ENCODE peak calls at places on chromosomes 4 and X, in ten cellular contexts. One of them, this sample, is unnamed.

GRCh38 chr4:190014771-190015537 is 12.1 kb downstream of the FRG2 start:
- DNase-seq in ovary: no peak
- DNase-seq in pancreas: no peak
- DNase-seq in PC-9: no peak
- DNase-seq in adrenal gland: no peak
- DNase-seq in astrocyte of the cerebellum: no peak
- DNase-seq in CD4-positive, alpha-beta T cell: no peak
- DNase-seq in progenitor cell of endocrine pancreas: no peak
- DNase-seq in WTC11: peak
- DNase-seq in glutamatergic neuron: peak
- DNase-seq in this sample: no peak

GRCh38 chr4:123234966-123235365 is 161.6 kb upstream of the SPRY1 start:
- DNase-seq in PC-9: no peak
- DNase-seq in progenitor cell of endocrine pancreas: no peak
- DNase-seq in ovary: no peak
- DNase-seq in CD4-positive, alpha-beta T cell: no peak
- DNase-seq in astrocyte of the cerebellum: no peak
- DNase-seq in WTC11: no peak
- DNase-seq in adrenal gland: no peak
- DNase-seq in glutamatergic neuron: no peak
- DNase-seq in pancreas: no peak
- DNase-seq in this sample: no peak

GRCh38 chr4:169256101-169256612 is 14.6 kb downstream of the SH3RF1 start:
- DNase-seq in PC-9: no peak
- DNase-seq in CD4-positive, alpha-beta T cell: no peak
- DNase-seq in glutamatergic neuron: no peak
- DNase-seq in WTC11: no peak
- DNase-seq in pancreas: no peak
- DNase-seq in progenitor cell of endocrine pancreas: no peak
- DNase-seq in astrocyte of the cerebellum: no peak
- DNase-seq in ovary: no peak
- DNase-seq in adrenal gland: no peak
- DNase-seq in this sample: no peak

GRCh38 chrX:42754129-42754528 is 23.8 kb downstream of the PPP1R2C start:
- DNase-seq in WTC11: no peak
- DNase-seq in progenitor cell of endocrine pancreas: no peak
- DNase-seq in ovary: no peak
- DNase-seq in pancreas: no peak
- DNase-seq in glutamatergic neuron: no peak
- DNase-seq in CD4-positive, alpha-beta T cell: no peak
- DNase-seq in PC-9: no peak
- DNase-seq in astrocyte of the cerebellum: no peak
- DNase-seq in adrenal gland: no peak
- DNase-seq in this sample: no peak

GRCh38 chr4:3270141-3270611 is 21.2 kb downstream of the MSANTD1 start:
- DNase-seq in astrocyte of the cerebellum: no peak
- DNase-seq in adrenal gland: no peak
- DNase-seq in CD4-positive, alpha-beta T cell: no peak
- DNase-seq in ovary: no peak
- DNase-seq in PC-9: no peak
- DNase-seq in glutamatergic neuron: no peak
- DNase-seq in progenitor cell of endocrine pancreas: peak
- DNase-seq in WTC11: no peak
- DNase-seq in pancreas: peak
- DNase-seq in this sample: no peak

GRCh38 chrX:12946406-12946805 is 28.5 kb upstream of the TMSB4X start:
- DNase-seq in pancreas: no peak
- DNase-seq in astrocyte of the cerebellum: no peak
- DNase-seq in ovary: no peak
- DNase-seq in PC-9: no peak
- DNase-seq in CD4-positive, alpha-beta T cell: no peak
- DNase-seq in adrenal gland: no peak
- DNase-seq in WTC11: no peak
- DNase-seq in progenitor cell of endocrine pancreas: no peak
- DNase-seq in glutamatergic neuron: no peak
- DNase-seq in this sample: no peak

GRCh38 chrX:7515681-7516413 is 327.1 kb upstream of the VCX start:
- DNase-seq in WTC11: no peak
- DNase-seq in CD4-positive, alpha-beta T cell: no peak
- DNase-seq in progenitor cell of endocrine pancreas: no peak
- DNase-seq in pancreas: no peak
- DNase-seq in glutamatergic neuron: no peak
- DNase-seq in PC-9: peak
- DNase-seq in astrocyte of the cerebellum: no peak
- DNase-seq in adrenal gland: no peak
- DNase-seq in ovary: no peak
- DNase-seq in this sample: no peak

GRCh38 chrX:56797966-56798711 is 69.1 kb downstream of the NBDY start:
- DNase-seq in PC-9: no peak
- DNase-seq in pancreas: peak
- DNase-seq in CD4-positive, alpha-beta T cell: no peak
- DNase-seq in adrenal gland: peak
- DNase-seq in WTC11: no peak
- DNase-seq in astrocyte of the cerebellum: no peak
- DNase-seq in progenitor cell of endocrine pancreas: no peak
- DNase-seq in glutamatergic neuron: no peak
- DNase-seq in ovary: no peak
- DNase-seq in this sample: no peak

GRCh38 chr4:80017125-80017854 is 55.7 kb downstream of the ANTXR2 start:
- DNase-seq in astrocyte of the cerebellum: peak
- DNase-seq in PC-9: peak
- DNase-seq in adrenal gland: no peak
- DNase-seq in WTC11: no peak
- DNase-seq in ovary: no peak
- DNase-seq in progenitor cell of endocrine pancreas: no peak
- DNase-seq in CD4-positive, alpha-beta T cell: no peak
- DNase-seq in pancreas: no peak
- DNase-seq in glutamatergic neuron: no peak
- DNase-seq in this sample: no peak

GRCh38 chr4:15352508-15352907 is 75.3 kb upstream of the C1QTNF7 start:
- DNase-seq in adrenal gland: no peak
- DNase-seq in pancreas: no peak
- DNase-seq in astrocyte of the cerebellum: no peak
- DNase-seq in WTC11: no peak
- DNase-seq in CD4-positive, alpha-beta T cell: no peak
- DNase-seq in PC-9: no peak
- DNase-seq in glutamatergic neuron: no peak
- DNase-seq in progenitor cell of endocrine pancreas: no peak
- DNase-seq in ovary: no peak
- DNase-seq in this sample: no peak

GRCh38 chr4:56728512-56728911 is 47.4 kb upstream of the HOPX start:
- DNase-seq in ovary: peak
- DNase-seq in astrocyte of the cerebellum: peak
- DNase-seq in pancreas: no peak
- DNase-seq in PC-9: no peak
- DNase-seq in progenitor cell of endocrine pancreas: no peak
- DNase-seq in CD4-positive, alpha-beta T cell: no peak
- DNase-seq in WTC11: no peak
- DNase-seq in adrenal gland: peak
- DNase-seq in glutamatergic neuron: no peak
- DNase-seq in this sample: no peak

GRCh38 chr4:48801016-48801715 is 21.1 kb upstream of the FRYL start:
- DNase-seq in PC-9: no peak
- DNase-seq in progenitor cell of endocrine pancreas: no peak
- DNase-seq in glutamatergic neuron: no peak
- DNase-seq in astrocyte of the cerebellum: no peak
- DNase-seq in pancreas: no peak
- DNase-seq in ovary: no peak
- DNase-seq in adrenal gland: no peak
- DNase-seq in CD4-positive, alpha-beta T cell: no peak
- DNase-seq in WTC11: no peak
- DNase-seq in this sample: no peak

GRCh38 chr4:78032446-78032845 is 24.7 kb upstream of the FRAS1 start:
- DNase-seq in progenitor cell of endocrine pancreas: no peak
- DNase-seq in astrocyte of the cerebellum: no peak
- DNase-seq in glutamatergic neuron: no peak
- DNase-seq in CD4-positive, alpha-beta T cell: no peak
- DNase-seq in pancreas: no peak
- DNase-seq in PC-9: peak
- DNase-seq in ovary: no peak
- DNase-seq in adrenal gland: no peak
- DNase-seq in WTC11: no peak
- DNase-seq in this sample: no peak

GRCh38 chr4:5821665-5822358 is 71.1 kb downstream of the CRMP1 start:
- DNase-seq in astrocyte of the cerebellum: no peak
- DNase-seq in PC-9: no peak
- DNase-seq in WTC11: peak
- DNase-seq in adrenal gland: no peak
- DNase-seq in glutamatergic neuron: peak
- DNase-seq in pancreas: no peak
- DNase-seq in progenitor cell of endocrine pancreas: no peak
- DNase-seq in CD4-positive, alpha-beta T cell: no peak
- DNase-seq in ovary: no peak
- DNase-seq in this sample: no peak

GRCh38 chrX:8738588-8739189 is 6.8 kb upstream of the ANOS1 start:
- DNase-seq in PC-9: no peak
- DNase-seq in progenitor cell of endocrine pancreas: no peak
- DNase-seq in adrenal gland: peak
- DNase-seq in ovary: peak
- DNase-seq in WTC11: peak
- DNase-seq in astrocyte of the cerebellum: peak
- DNase-seq in pancreas: peak
- DNase-seq in CD4-positive, alpha-beta T cell: no peak
- DNase-seq in glutamatergic neuron: peak
- DNase-seq in this sample: no peak

GRCh38 chr4:100906973-100907372 is 389.2 kb upstream of the EMCN start:
- DNase-seq in astrocyte of the cerebellum: no peak
- DNase-seq in PC-9: no peak
- DNase-seq in CD4-positive, alpha-beta T cell: no peak
- DNase-seq in adrenal gland: no peak
- DNase-seq in WTC11: no peak
- DNase-seq in glutamatergic neuron: no peak
- DNase-seq in pancreas: no peak
- DNase-seq in progenitor cell of endocrine pancreas: no peak
- DNase-seq in ovary: no peak
- DNase-seq in this sample: no peak

GRCh38 chr4:100913685-100914084 is 395.9 kb upstream of the EMCN start:
- DNase-seq in progenitor cell of endocrine pancreas: no peak
- DNase-seq in WTC11: peak
- DNase-seq in CD4-positive, alpha-beta T cell: no peak
- DNase-seq in adrenal gland: no peak
- DNase-seq in pancreas: no peak
- DNase-seq in astrocyte of the cerebellum: no peak
- DNase-seq in glutamatergic neuron: peak
- DNase-seq in PC-9: no peak
- DNase-seq in ovary: no peak
- DNase-seq in this sample: no peak

GRCh38 chr4:100908540-100908939 is 390.7 kb upstream of the EMCN start:
- DNase-seq in WTC11: no peak
- DNase-seq in glutamatergic neuron: no peak
- DNase-seq in pancreas: no peak
- DNase-seq in PC-9: no peak
- DNase-seq in CD4-positive, alpha-beta T cell: no peak
- DNase-seq in ovary: no peak
- DNase-seq in progenitor cell of endocrine pancreas: no peak
- DNase-seq in adrenal gland: no peak
- DNase-seq in astrocyte of the cerebellum: no peak
- DNase-seq in this sample: no peak

GRCh38 chr4:100907465-100908454 is 389.9 kb upstream of the EMCN start:
- DNase-seq in pancreas: no peak
- DNase-seq in astrocyte of the cerebellum: no peak
- DNase-seq in ovary: no peak
- DNase-seq in glutamatergic neuron: no peak
- DNase-seq in WTC11: no peak
- DNase-seq in CD4-positive, alpha-beta T cell: no peak
- DNase-seq in adrenal gland: no peak
- DNase-seq in progenitor cell of endocrine pancreas: no peak
- DNase-seq in PC-9: peak
- DNase-seq in this sample: no peak
- TF ChIP-seq CTCF in pancreas: no peak
- TF ChIP-seq CTCF in astrocyte of the cerebellum: peak
- TF ChIP-seq CTCF in ovary: no peak
- TF ChIP-seq CTCF in glutamatergic neuron: peak
- TF ChIP-seq CTCF in WTC11: no peak
- TF ChIP-seq CTCF in CD4-positive, alpha-beta T cell: peak
- TF ChIP-seq CTCF in adrenal gland: no peak
- TF ChIP-seq CTCF in progenitor cell of endocrine pancreas: peak
- TF ChIP-seq CTCF in PC-9: peak
- TF ChIP-seq CTCF in this sample: no peak

DNA sequence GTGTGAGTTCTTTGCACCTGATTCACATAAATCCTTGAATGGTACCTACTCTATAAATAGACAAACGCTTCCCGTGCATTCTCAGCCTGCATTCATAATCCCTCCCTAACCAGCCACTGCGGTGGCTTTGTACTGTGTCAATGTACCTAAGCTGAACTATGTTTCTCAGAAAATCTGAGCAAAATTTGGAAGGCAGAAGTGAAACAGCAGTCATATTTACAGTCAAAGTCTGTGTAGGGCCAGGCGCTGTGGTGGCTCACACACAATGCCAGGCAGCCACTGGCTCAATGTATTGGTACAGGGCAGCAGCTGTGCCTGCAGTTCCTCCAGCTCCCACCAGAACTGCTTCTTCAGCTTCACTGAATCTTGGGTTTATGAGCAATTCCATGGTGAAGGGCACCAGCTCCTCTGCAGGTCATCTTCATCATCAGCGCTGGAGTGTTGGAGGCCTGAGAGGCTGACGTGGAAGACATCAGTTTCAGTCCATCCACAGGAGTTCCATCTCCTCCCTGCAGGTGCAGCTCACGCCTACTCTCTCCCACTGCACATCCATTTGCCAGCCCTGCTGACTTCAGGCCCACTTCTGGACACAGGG is 32.3 kb upstream of the IRF2 start:
- DNase-seq in ovary: no peak
- DNase-seq in CD4-positive, alpha-beta T cell: no peak
- DNase-seq in astrocyte of the cerebellum: no peak
- DNase-seq in adrenal gland: no peak
- DNase-seq in glutamatergic neuron: no peak
- DNase-seq in progenitor cell of endocrine pancreas: no peak
- DNase-seq in PC-9: no peak
- DNase-seq in pancreas: no peak
- DNase-seq in WTC11: no peak
- DNase-seq in this sample: peak
- TF ChIP-seq CTCF in ovary: no peak
- TF ChIP-seq CTCF in CD4-positive, alpha-beta T cell: peak
- TF ChIP-seq CTCF in astrocyte of the cerebellum: peak
- TF ChIP-seq CTCF in adrenal gland: no peak
- TF ChIP-seq CTCF in glutamatergic neuron: peak
- TF ChIP-seq CTCF in progenitor cell of endocrine pancreas: peak
- TF ChIP-seq CTCF in PC-9: no peak
- TF ChIP-seq CTCF in pancreas: no peak
- TF ChIP-seq CTCF in WTC11: no peak
- TF ChIP-seq CTCF in this sample: no peak

GRCh38 chr4:13933163-13933562 is 305.6 kb upstream of the BOD1L1 start:
- DNase-seq in ovary: no peak
- DNase-seq in progenitor cell of endocrine pancreas: no peak
- DNase-seq in astrocyte of the cerebellum: no peak
- DNase-seq in PC-9: no peak
- DNase-seq in glutamatergic neuron: no peak
- DNase-seq in pancreas: no peak
- DNase-seq in WTC11: peak
- DNase-seq in CD4-positive, alpha-beta T cell: no peak
- DNase-seq in adrenal gland: no peak
- DNase-seq in this sample: no peak
- TF ChIP-seq CTCF in ovary: no peak
- TF ChIP-seq CTCF in progenitor cell of endocrine pancreas: no peak
- TF ChIP-seq CTCF in astrocyte of the cerebellum: no peak
- TF ChIP-seq CTCF in PC-9: no peak
- TF ChIP-seq CTCF in glutamatergic neuron: no peak
- TF ChIP-seq CTCF in pancreas: no peak
- TF ChIP-seq CTCF in WTC11: no peak
- TF ChIP-seq CTCF in CD4-positive, alpha-beta T cell: no peak
- TF ChIP-seq CTCF in adrenal gland: no peak
- TF ChIP-seq CTCF in this sample: no peak

GRCh38 chrX:49282647-49283011 is 13.0 kb downstream of the PPP1R3F start:
- DNase-seq in WTC11: peak
- DNase-seq in CD4-positive, alpha-beta T cell: no peak
- DNase-seq in progenitor cell of endocrine pancreas: no peak
- DNase-seq in PC-9: no peak
- DNase-seq in pancreas: no peak
- DNase-seq in glutamatergic neuron: no peak
- DNase-seq in astrocyte of the cerebellum: no peak
- DNase-seq in ovary: peak
- DNase-seq in adrenal gland: no peak
- DNase-seq in this sample: no peak
- TF ChIP-seq CTCF in WTC11: no peak
- TF ChIP-seq CTCF in CD4-positive, alpha-beta T cell: no peak
- TF ChIP-seq CTCF in progenitor cell of endocrine pancreas: no peak
- TF ChIP-seq CTCF in PC-9: no peak
- TF ChIP-seq CTCF in pancreas: no peak
- TF ChIP-seq CTCF in glutamatergic neuron: no peak
- TF ChIP-seq CTCF in astrocyte of the cerebellum: peak
- TF ChIP-seq CTCF in ovary: no peak
- TF ChIP-seq CTCF in adrenal gland: no peak
- TF ChIP-seq CTCF in this sample: no peak

This sample was measured in activated B cell treated with CpG ODN at 0.5 μM for 24 hours.